ENCODE peak calls at places on chromosome 16, in ten cellular contexts. One of them, this sample, is unnamed. For H3K36me3, the result is how much of the 10 kb centered on the place peaks cover.

GRCh38 chr16:86529160-86529559 is 18.8 kb downstream of the FOXF1 start:
- DNase-seq in thoracic aorta: no peak
- DNase-seq in mesendoderm: no peak
- DNase-seq in neural progenitor cell: no peak
- DNase-seq in ascending aorta: no peak
- DNase-seq in body of pancreas: no peak
- DNase-seq in fibroblast of lung: peak
- DNase-seq in K562: no peak
- DNase-seq in small intestine: no peak
- DNase-seq in kidney: peak
- DNase-seq in this sample: no peak

GRCh38 chr16:85113913-85114312 is 1.6 kb upstream of the CIBAR2 start:
- DNase-seq in thoracic aorta: no peak
- DNase-seq in mesendoderm: no peak
- DNase-seq in neural progenitor cell: no peak
- DNase-seq in ascending aorta: no peak
- DNase-seq in body of pancreas: no peak
- DNase-seq in fibroblast of lung: no peak
- DNase-seq in K562: no peak
- DNase-seq in small intestine: no peak
- DNase-seq in kidney: peak
- DNase-seq in this sample: no peak

GRCh38 chr16:67177743-67178699 is 5.7 kb downstream of the MATCAP1 start:
- DNase-seq in thoracic aorta: no peak
- DNase-seq in mesendoderm: peak
- DNase-seq in neural progenitor cell: peak
- DNase-seq in ascending aorta: no peak
- DNase-seq in body of pancreas: peak
- DNase-seq in fibroblast of lung: peak
- DNase-seq in K562: peak
- DNase-seq in small intestine: peak
- DNase-seq in kidney: peak
- DNase-seq in this sample: no peak

GRCh38 chr16:49856741-49857330 is 924 bp upstream of the ZNF423 start:
- DNase-seq in thoracic aorta: no peak
- DNase-seq in mesendoderm: peak
- DNase-seq in neural progenitor cell: peak
- DNase-seq in ascending aorta: no peak
- DNase-seq in body of pancreas: peak
- DNase-seq in fibroblast of lung: peak
- DNase-seq in K562: peak
- DNase-seq in small intestine: peak
- DNase-seq in kidney: peak
- DNase-seq in this sample: peak

GRCh38 chr16:86567701-86568571 is 1.3 kb downstream of the FOXC2 start:
- DNase-seq in thoracic aorta: no peak
- DNase-seq in mesendoderm: peak
- DNase-seq in neural progenitor cell: peak
- DNase-seq in ascending aorta: no peak
- DNase-seq in body of pancreas: no peak
- DNase-seq in fibroblast of lung: peak
- DNase-seq in K562: no peak
- DNase-seq in small intestine: no peak
- DNase-seq in kidney: no peak
- DNase-seq in this sample: no peak

GRCh38 chr16:48972236-48972635 is 309.4 kb downstream of the CBLN1 start:
- DNase-seq in thoracic aorta: no peak
- DNase-seq in mesendoderm: no peak
- DNase-seq in neural progenitor cell: no peak
- DNase-seq in ascending aorta: no peak
- DNase-seq in body of pancreas: no peak
- DNase-seq in fibroblast of lung: no peak
- DNase-seq in K562: no peak
- DNase-seq in small intestine: no peak
- DNase-seq in kidney: no peak
- DNase-seq in this sample: no peak

GRCh38 chr16:2160915-2161551 is 5.5 kb downstream of the TRAF7 start:
- DNase-seq in thoracic aorta: no peak
- DNase-seq in mesendoderm: no peak
- DNase-seq in neural progenitor cell: no peak
- DNase-seq in ascending aorta: no peak
- DNase-seq in body of pancreas: peak
- DNase-seq in fibroblast of lung: peak
- DNase-seq in K562: no peak
- DNase-seq in small intestine: peak
- DNase-seq in kidney: no peak
- DNase-seq in this sample: no peak

GRCh38 chr16:65767125-65767524 is 599.4 kb upstream of the CDH5 start:
- DNase-seq in thoracic aorta: no peak
- DNase-seq in mesendoderm: peak
- DNase-seq in neural progenitor cell: peak
- DNase-seq in ascending aorta: no peak
- DNase-seq in body of pancreas: no peak
- DNase-seq in fibroblast of lung: no peak
- DNase-seq in K562: peak
- DNase-seq in small intestine: no peak
- DNase-seq in kidney: no peak
- DNase-seq in this sample: no peak

GRCh38 chr16:5633845-5634440 is 536.3 kb upstream of the EEF2KMT start:
- DNase-seq in thoracic aorta: no peak
- DNase-seq in mesendoderm: peak
- DNase-seq in neural progenitor cell: peak
- DNase-seq in ascending aorta: no peak
- DNase-seq in body of pancreas: no peak
- DNase-seq in fibroblast of lung: peak
- DNase-seq in K562: peak
- DNase-seq in small intestine: peak
- DNase-seq in kidney: no peak
- DNase-seq in this sample: no peak

GRCh38 chr16:88611220-88611821 is 27.1 kb upstream of the IL17C start:
- DNase-seq in thoracic aorta: no peak
- DNase-seq in mesendoderm: peak
- DNase-seq in neural progenitor cell: peak
- DNase-seq in ascending aorta: no peak
- DNase-seq in body of pancreas: peak
- DNase-seq in fibroblast of lung: no peak
- DNase-seq in K562: no peak
- DNase-seq in small intestine: no peak
- DNase-seq in kidney: no peak
- DNase-seq in this sample: no peak

GRCh38 chr16:46908540-46909372 is 24.6 kb downstream of the GPT2 start:
- DNase-seq in thoracic aorta: no peak
- DNase-seq in mesendoderm: peak
- DNase-seq in neural progenitor cell: peak
- DNase-seq in ascending aorta: no peak
- DNase-seq in body of pancreas: peak
- DNase-seq in fibroblast of lung: peak
- DNase-seq in K562: peak
- DNase-seq in small intestine: peak
- DNase-seq in kidney: no peak
- DNase-seq in this sample: peak

GRCh38 chr16:31043352-31043751 is 10.0 kb downstream of the STX4 start:
- DNase-seq in thoracic aorta: no peak
- DNase-seq in mesendoderm: no peak
- DNase-seq in neural progenitor cell: no peak
- DNase-seq in ascending aorta: no peak
- DNase-seq in body of pancreas: no peak
- DNase-seq in fibroblast of lung: no peak
- DNase-seq in K562: no peak
- DNase-seq in small intestine: peak
- DNase-seq in kidney: no peak
- DNase-seq in this sample: no peak

GRCh38 chr16:69329369-69330285 is 761 bp downstream of the PDF start:
- DNase-seq in thoracic aorta: no peak
- DNase-seq in mesendoderm: peak
- DNase-seq in neural progenitor cell: peak
- DNase-seq in ascending aorta: no peak
- DNase-seq in body of pancreas: peak
- DNase-seq in fibroblast of lung: peak
- DNase-seq in K562: peak
- DNase-seq in small intestine: peak
- DNase-seq in kidney: peak
- DNase-seq in this sample: no peak

DNA sequence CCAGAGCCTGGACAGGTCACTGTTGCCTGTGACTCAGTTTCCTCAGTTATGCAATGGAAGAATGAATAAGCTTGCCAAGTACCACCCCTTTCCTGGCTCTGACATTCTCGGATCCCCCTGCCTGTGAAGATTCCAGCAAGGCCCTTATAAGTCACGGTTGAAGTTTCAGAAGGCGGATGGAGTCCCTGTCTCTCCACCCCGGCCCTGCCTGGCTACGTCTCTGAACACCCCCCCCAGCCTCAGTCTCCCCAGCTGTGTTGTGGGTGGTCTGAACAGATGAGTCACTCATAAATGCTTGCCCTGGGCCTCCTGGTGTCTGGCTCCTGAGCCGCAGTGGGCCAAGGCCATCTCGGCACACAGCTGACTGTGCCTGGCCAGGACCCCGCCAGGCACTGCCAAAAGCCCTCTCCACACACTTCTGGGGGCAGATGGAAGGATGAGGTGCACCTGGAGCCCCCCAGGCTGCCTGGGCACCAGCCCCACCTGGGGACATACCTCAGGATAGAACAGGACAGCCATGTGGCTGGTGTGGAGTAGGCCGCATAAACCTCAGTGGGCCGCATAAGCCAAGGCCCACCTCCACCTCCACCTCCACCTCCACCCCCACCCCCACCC is 15.4 kb downstream of the VASN start:
- DNase-seq in thoracic aorta: no peak
- DNase-seq in mesendoderm: no peak
- DNase-seq in neural progenitor cell: no peak
- DNase-seq in ascending aorta: no peak
- DNase-seq in body of pancreas: no peak
- DNase-seq in fibroblast of lung: peak
- DNase-seq in K562: no peak
- DNase-seq in small intestine: no peak
- DNase-seq in kidney: peak
- DNase-seq in this sample: no peak
- H3K36me3 ChIP-seq in thoracic aorta: under half
- H3K36me3 ChIP-seq in mesendoderm: under half
- H3K36me3 ChIP-seq in neural progenitor cell: under half
- H3K36me3 ChIP-seq in ascending aorta: under half
- H3K36me3 ChIP-seq in body of pancreas: under half
- H3K36me3 ChIP-seq in fibroblast of lung: under half
- H3K36me3 ChIP-seq in K562: half or more
- H3K36me3 ChIP-seq in small intestine: under half
- H3K36me3 ChIP-seq in kidney: under half
- H3K36me3 ChIP-seq in this sample: under half

GRCh38 chr16:83813818-83814653 is 6.3 kb downstream of the HSBP1 start:
- DNase-seq in thoracic aorta: no peak
- DNase-seq in mesendoderm: peak
- DNase-seq in neural progenitor cell: peak
- DNase-seq in ascending aorta: no peak
- DNase-seq in body of pancreas: peak
- DNase-seq in fibroblast of lung: peak
- DNase-seq in K562: no peak
- DNase-seq in small intestine: no peak
- DNase-seq in kidney: no peak
- DNase-seq in this sample: no peak
- H3K27ac ChIP-seq in thoracic aorta: peak
- H3K27ac ChIP-seq in mesendoderm: no peak
- H3K27ac ChIP-seq in neural progenitor cell: peak
- H3K27ac ChIP-seq in ascending aorta: no peak
- H3K27ac ChIP-seq in body of pancreas: peak
- H3K27ac ChIP-seq in fibroblast of lung: peak
- H3K27ac ChIP-seq in K562: no peak
- H3K27ac ChIP-seq in small intestine: no peak
- H3K27ac ChIP-seq in kidney: no peak
- H3K27ac ChIP-seq in this sample: no peak

DNA sequence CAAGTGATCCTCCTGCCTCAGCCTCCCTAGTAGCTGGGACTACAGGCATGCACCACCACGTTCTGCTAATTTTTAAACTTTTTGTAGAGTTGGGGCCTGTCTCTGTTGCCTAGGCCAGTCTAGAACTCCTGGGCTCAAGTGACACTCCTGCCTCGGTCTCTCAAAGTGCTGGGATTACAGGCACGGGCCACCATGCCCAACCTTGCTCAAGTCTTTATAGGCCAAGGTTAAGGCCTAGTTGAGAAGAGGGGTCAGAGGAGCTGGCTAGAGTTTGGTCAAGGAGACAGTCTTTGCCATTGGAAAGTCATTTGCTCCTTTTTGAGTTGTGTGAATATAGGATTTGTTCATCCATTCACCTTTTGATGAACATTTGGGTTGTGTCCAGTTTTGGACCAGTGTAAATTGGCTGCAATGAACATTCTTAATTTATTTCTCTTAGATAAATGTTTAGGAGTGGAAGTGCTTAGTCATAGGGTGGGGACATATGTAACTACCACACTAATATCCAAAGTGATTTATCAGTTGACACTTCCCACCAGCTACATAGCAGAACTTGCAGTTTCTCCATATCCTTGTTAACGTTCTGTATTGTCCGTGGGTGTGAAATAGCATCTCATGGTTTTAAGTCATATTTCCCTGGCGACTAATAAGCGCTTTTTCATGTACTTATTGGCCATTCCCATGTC is 30.7 kb upstream of the ARHGAP17 start:
- DNase-seq in thoracic aorta: no peak
- DNase-seq in mesendoderm: no peak
- DNase-seq in neural progenitor cell: no peak
- DNase-seq in ascending aorta: no peak
- DNase-seq in body of pancreas: no peak
- DNase-seq in fibroblast of lung: peak
- DNase-seq in K562: peak
- DNase-seq in small intestine: peak
- DNase-seq in kidney: no peak
- DNase-seq in this sample: no peak
- H3K36me3 ChIP-seq in thoracic aorta: under half
- H3K36me3 ChIP-seq in mesendoderm: under half
- H3K36me3 ChIP-seq in neural progenitor cell: under half
- H3K36me3 ChIP-seq in ascending aorta: under half
- H3K36me3 ChIP-seq in body of pancreas: under half
- H3K36me3 ChIP-seq in fibroblast of lung: under half
- H3K36me3 ChIP-seq in K562: under half
- H3K36me3 ChIP-seq in small intestine: under half
- H3K36me3 ChIP-seq in kidney: under half
- H3K36me3 ChIP-seq in this sample: under half

DNA sequence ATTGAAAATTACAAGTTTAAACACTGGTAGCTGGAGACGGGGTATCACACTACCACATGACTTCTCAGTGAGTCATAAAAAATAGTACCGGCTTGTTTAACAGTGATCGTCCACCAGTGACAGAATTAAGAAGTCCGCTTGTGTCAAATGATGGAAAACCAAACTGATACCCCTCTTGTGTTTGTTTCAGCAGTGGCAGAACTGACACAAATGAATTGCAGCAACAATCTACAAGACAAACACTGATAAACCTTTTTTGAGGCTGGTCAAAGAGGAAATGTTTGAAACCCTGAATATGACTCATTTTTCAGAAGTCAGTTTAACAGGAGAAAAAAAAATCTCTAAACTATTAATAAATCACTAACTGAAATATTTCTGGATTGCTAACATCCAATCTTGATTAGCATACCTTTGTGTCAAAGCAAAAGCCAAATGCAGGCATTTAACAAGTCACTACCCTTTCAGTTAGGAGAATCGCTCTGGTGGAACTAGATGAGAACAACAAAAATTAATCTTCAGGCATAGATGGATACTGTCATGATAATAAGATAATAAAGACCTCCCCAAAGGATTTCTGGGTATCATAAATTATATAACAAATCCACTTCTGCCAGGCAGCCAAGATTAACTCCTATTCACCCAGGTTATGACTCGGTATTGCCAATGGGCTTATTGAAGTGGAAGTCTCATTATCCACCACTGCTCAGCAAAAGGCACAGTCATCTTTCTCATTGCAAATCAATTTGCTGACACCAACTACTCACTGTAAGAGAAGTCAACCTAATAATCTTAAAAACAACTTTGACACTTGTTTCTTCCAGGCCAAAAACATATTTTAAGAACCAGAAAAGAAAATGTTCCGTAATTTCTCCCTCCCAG is 20.7 kb downstream of the DCUN1D3 start:
- DNase-seq in thoracic aorta: no peak
- DNase-seq in mesendoderm: no peak
- DNase-seq in neural progenitor cell: no peak
- DNase-seq in ascending aorta: no peak
- DNase-seq in body of pancreas: no peak
- DNase-seq in fibroblast of lung: peak
- DNase-seq in K562: no peak
- DNase-seq in small intestine: no peak
- DNase-seq in kidney: no peak
- DNase-seq in this sample: no peak
- H3K27ac ChIP-seq in thoracic aorta: peak
- H3K27ac ChIP-seq in mesendoderm: no peak
- H3K27ac ChIP-seq in neural progenitor cell: no peak
- H3K27ac ChIP-seq in ascending aorta: peak
- H3K27ac ChIP-seq in body of pancreas: peak
- H3K27ac ChIP-seq in fibroblast of lung: peak
- H3K27ac ChIP-seq in K562: no peak
- H3K27ac ChIP-seq in small intestine: no peak
- H3K27ac ChIP-seq in kidney: peak
- H3K27ac ChIP-seq in this sample: no peak

This sample was measured in WERI-Rb-1.